ENCODE peak calls at places on chromosomes 6 and 20, in seven cellular contexts. One of them, this sample, is unnamed.
A peak's percentile ranks its signal among the peaks of the same experiment; 100 is the strongest.

GRCh38 chr6:143695106-143696059 is 17.6 kb downstream of the PHACTR2 start:
- DNase-seq in BE2C: no peak
- DNase-seq in body of pancreas: no peak
- DNase-seq in fibroblast of mammary gland: no peak
- DNase-seq in psoas muscle: no peak
- DNase-seq in foreskin keratinocyte: no peak
- DNase-seq in A549: no peak
- DNase-seq in this sample: no peak

GRCh38 chr20:54149765-54150264 is 24.0 kb downstream of the CYP24A1 start:
- DNase-seq in foreskin keratinocyte: no peak
- DNase-seq in psoas muscle: no peak
- DNase-seq in A549: peak; percentile 47
- DNase-seq in body of pancreas: no peak
- DNase-seq in BE2C: no peak
- DNase-seq in fibroblast of mammary gland: no peak
- DNase-seq in this sample: no peak

GRCh38 chr6:10961837-10962236 is 75.0 kb downstream of the SYCP2L start:
- DNase-seq in psoas muscle: no peak
- DNase-seq in BE2C: no peak
- DNase-seq in fibroblast of mammary gland: no peak
- DNase-seq in A549: no peak
- DNase-seq in body of pancreas: no peak
- DNase-seq in foreskin keratinocyte: no peak
- DNase-seq in this sample: no peak

GRCh38 chr20:29874476-29875202 is 1382.8 kb upstream of the DEFB115 start:
- DNase-seq in foreskin keratinocyte: no peak
- DNase-seq in psoas muscle: no peak
- DNase-seq in fibroblast of mammary gland: no peak
- DNase-seq in body of pancreas: no peak
- DNase-seq in A549: no peak
- DNase-seq in BE2C: no peak
- DNase-seq in this sample: no peak

GRCh38 chr6:45617441-45617840 is 239.7 kb upstream of the SUPT3H start:
- DNase-seq in BE2C: no peak
- DNase-seq in foreskin keratinocyte: no peak
- DNase-seq in body of pancreas: no peak
- DNase-seq in A549: no peak
- DNase-seq in fibroblast of mammary gland: peak; percentile 57
- DNase-seq in psoas muscle: no peak
- DNase-seq in this sample: no peak

GRCh38 chr6:26216886-26217713 is 129.9 kb downstream of the HFE start:
- DNase-seq in psoas muscle: peak; percentile 85
- DNase-seq in fibroblast of mammary gland: peak; percentile 79
- DNase-seq in foreskin keratinocyte: no peak
- DNase-seq in body of pancreas: peak; percentile 71
- DNase-seq in A549: no peak
- DNase-seq in BE2C: peak; percentile 85
- DNase-seq in this sample: peak; percentile 91

GRCh38 chr6:30687659-30688431 is 1.4 kb upstream of the PPP1R18 start:
- DNase-seq in A549: no peak
- DNase-seq in foreskin keratinocyte: no peak
- DNase-seq in BE2C: no peak
- DNase-seq in psoas muscle: peak; percentile 71
- DNase-seq in body of pancreas: no peak
- DNase-seq in fibroblast of mammary gland: peak; percentile 64
- DNase-seq in this sample: peak; percentile 39

GRCh38 chr6:151240861-151241642 is 1.3 kb downstream of the AKAP12 start:
- DNase-seq in body of pancreas: peak; percentile 48
- DNase-seq in BE2C: peak; percentile 59
- DNase-seq in fibroblast of mammary gland: peak; percentile 67
- DNase-seq in A549: peak; percentile 54
- DNase-seq in psoas muscle: peak; percentile 75
- DNase-seq in foreskin keratinocyte: peak; percentile 40
- DNase-seq in this sample: peak; percentile 35

GRCh38 chr6:13457577-13457976 is 29.8 kb downstream of the GFOD1 start:
- DNase-seq in A549: no peak
- DNase-seq in foreskin keratinocyte: peak; percentile 91
- DNase-seq in fibroblast of mammary gland: peak; percentile 80
- DNase-seq in body of pancreas: no peak
- DNase-seq in psoas muscle: peak; percentile 66
- DNase-seq in BE2C: no peak
- DNase-seq in this sample: no peak

GRCh38 chr6:136031982-136032381 is 180.5 kb downstream of the PDE7B start:
- DNase-seq in BE2C: peak; percentile 39
- DNase-seq in body of pancreas: peak; percentile 27
- DNase-seq in psoas muscle: no peak
- DNase-seq in A549: peak; percentile 41
- DNase-seq in fibroblast of mammary gland: peak; percentile 83
- DNase-seq in foreskin keratinocyte: peak; percentile 32
- DNase-seq in this sample: peak; percentile 33

GRCh38 chr6:121515615-121516265 is 80.3 kb downstream of the GJA1 start:
- DNase-seq in A549: no peak
- DNase-seq in body of pancreas: no peak
- DNase-seq in BE2C: no peak
- DNase-seq in psoas muscle: no peak
- DNase-seq in foreskin keratinocyte: no peak
- DNase-seq in fibroblast of mammary gland: peak; percentile 10
- DNase-seq in this sample: no peak

GRCh38 chr20:49460916-49461315 is 21.6 kb downstream of the KCNB1 start:
- DNase-seq in psoas muscle: peak; percentile 15
- DNase-seq in body of pancreas: peak; percentile 61
- DNase-seq in fibroblast of mammary gland: no peak
- DNase-seq in foreskin keratinocyte: peak; percentile 15
- DNase-seq in A549: no peak
- DNase-seq in BE2C: no peak
- DNase-seq in this sample: peak; percentile 45

GRCh38 chr6:100176321-100176950 is 182.4 kb upstream of the MCHR2 start:
- DNase-seq in fibroblast of mammary gland: peak; percentile 76
- DNase-seq in foreskin keratinocyte: peak; percentile 31
- DNase-seq in body of pancreas: peak; percentile 7
- DNase-seq in A549: peak; percentile 44
- DNase-seq in BE2C: peak; percentile 19
- DNase-seq in psoas muscle: no peak
- DNase-seq in this sample: peak; percentile 53

GRCh38 chr6:116280161-116280959 is 630 bp upstream of the TSPYL1 start:
- DNase-seq in body of pancreas: no peak
- DNase-seq in A549: peak; percentile 18
- DNase-seq in foreskin keratinocyte: no peak
- DNase-seq in fibroblast of mammary gland: peak; percentile 30
- DNase-seq in psoas muscle: no peak
- DNase-seq in BE2C: no peak
- DNase-seq in this sample: no peak

GRCh38 chr6:129507059-129507807 is 202.7 kb downstream of the ARHGAP18 start:
- DNase-seq in psoas muscle: no peak
- DNase-seq in A549: no peak
- DNase-seq in body of pancreas: peak; percentile 22
- DNase-seq in fibroblast of mammary gland: no peak
- DNase-seq in BE2C: no peak
- DNase-seq in foreskin keratinocyte: peak; percentile 84
- DNase-seq in this sample: peak; percentile 44

GRCh38 chr6:83685481-83685880 is 23.4 kb downstream of the SNAP91 start:
- DNase-seq in A549: no peak
- DNase-seq in fibroblast of mammary gland: no peak
- DNase-seq in foreskin keratinocyte: no peak
- DNase-seq in psoas muscle: no peak
- DNase-seq in BE2C: no peak
- DNase-seq in body of pancreas: no peak
- DNase-seq in this sample: no peak

GRCh38 chr6:43005844-43006243 is 7.9 kb downstream of the MEA1 start:
- DNase-seq in foreskin keratinocyte: peak; percentile 51
- DNase-seq in psoas muscle: no peak
- DNase-seq in body of pancreas: no peak
- DNase-seq in BE2C: no peak
- DNase-seq in fibroblast of mammary gland: no peak
- DNase-seq in A549: no peak
- DNase-seq in this sample: no peak

GRCh38 chr6:72250664-72251063 is 364.3 kb downstream of the RIMS1 start:
- DNase-seq in A549: no peak
- DNase-seq in BE2C: no peak
- DNase-seq in fibroblast of mammary gland: peak; percentile 6
- DNase-seq in psoas muscle: no peak
- DNase-seq in body of pancreas: no peak
- DNase-seq in foreskin keratinocyte: no peak
- DNase-seq in this sample: no peak
- TF ChIP-seq CTCF in A549: no peak
- TF ChIP-seq CTCF in BE2C: no peak
- TF ChIP-seq CTCF in fibroblast of mammary gland: no peak
- TF ChIP-seq CTCF in psoas muscle: no peak
- TF ChIP-seq CTCF in body of pancreas: no peak
- TF ChIP-seq CTCF in foreskin keratinocyte: peak; percentile 34
- TF ChIP-seq CTCF in this sample: no peak

DNA sequence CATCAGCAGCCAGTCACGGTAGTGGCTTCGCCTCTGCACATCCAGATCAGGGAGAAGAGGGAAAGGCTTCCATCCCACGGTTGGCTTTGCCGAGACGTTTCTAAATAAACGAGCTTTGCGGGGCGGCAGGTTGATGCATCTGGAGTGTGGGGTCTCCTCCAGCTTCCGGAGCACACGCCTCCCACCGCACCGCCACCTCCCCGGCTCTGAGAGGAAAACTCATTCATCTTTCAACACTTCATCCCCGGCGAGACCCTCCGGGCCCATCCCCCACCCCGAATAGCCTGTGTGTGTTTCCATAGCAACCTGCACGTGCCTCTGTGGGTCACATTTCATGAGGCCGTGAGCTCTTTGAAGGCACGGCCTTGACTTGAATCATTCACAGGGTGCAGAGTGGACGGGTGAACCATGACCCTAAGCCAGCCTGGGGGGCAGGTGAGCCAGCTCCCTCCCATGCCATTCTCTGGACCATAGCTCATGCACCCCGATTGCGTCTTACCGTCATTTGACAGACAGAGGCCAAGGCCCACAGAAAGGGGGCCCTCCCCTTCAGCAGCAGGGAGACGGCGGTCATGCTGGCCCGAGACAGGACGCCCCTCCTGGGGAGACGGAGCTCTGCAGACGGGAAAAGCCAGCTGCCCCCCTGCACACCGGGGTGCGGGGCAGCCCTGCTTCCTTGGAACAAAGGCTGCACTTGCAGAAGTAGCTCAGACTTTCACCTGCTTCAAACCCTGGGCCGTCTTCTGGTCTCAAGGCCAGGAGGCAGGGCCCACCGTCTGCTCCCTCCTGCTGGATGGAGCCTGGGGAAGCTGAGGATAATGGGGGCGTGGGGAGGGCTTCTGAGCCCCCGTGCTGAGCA is 16.3 kb upstream of the CHRNA4 start:
- DNase-seq in psoas muscle: no peak
- DNase-seq in A549: no peak
- DNase-seq in BE2C: no peak
- DNase-seq in foreskin keratinocyte: no peak
- DNase-seq in body of pancreas: no peak
- DNase-seq in fibroblast of mammary gland: no peak
- DNase-seq in this sample: no peak
- TF ChIP-seq CTCF in psoas muscle: no peak
- TF ChIP-seq CTCF in A549: no peak
- TF ChIP-seq CTCF in BE2C: no peak
- TF ChIP-seq CTCF in foreskin keratinocyte: no peak
- TF ChIP-seq CTCF in body of pancreas: no peak
- TF ChIP-seq CTCF in fibroblast of mammary gland: no peak
- TF ChIP-seq CTCF in this sample: no peak

DNA sequence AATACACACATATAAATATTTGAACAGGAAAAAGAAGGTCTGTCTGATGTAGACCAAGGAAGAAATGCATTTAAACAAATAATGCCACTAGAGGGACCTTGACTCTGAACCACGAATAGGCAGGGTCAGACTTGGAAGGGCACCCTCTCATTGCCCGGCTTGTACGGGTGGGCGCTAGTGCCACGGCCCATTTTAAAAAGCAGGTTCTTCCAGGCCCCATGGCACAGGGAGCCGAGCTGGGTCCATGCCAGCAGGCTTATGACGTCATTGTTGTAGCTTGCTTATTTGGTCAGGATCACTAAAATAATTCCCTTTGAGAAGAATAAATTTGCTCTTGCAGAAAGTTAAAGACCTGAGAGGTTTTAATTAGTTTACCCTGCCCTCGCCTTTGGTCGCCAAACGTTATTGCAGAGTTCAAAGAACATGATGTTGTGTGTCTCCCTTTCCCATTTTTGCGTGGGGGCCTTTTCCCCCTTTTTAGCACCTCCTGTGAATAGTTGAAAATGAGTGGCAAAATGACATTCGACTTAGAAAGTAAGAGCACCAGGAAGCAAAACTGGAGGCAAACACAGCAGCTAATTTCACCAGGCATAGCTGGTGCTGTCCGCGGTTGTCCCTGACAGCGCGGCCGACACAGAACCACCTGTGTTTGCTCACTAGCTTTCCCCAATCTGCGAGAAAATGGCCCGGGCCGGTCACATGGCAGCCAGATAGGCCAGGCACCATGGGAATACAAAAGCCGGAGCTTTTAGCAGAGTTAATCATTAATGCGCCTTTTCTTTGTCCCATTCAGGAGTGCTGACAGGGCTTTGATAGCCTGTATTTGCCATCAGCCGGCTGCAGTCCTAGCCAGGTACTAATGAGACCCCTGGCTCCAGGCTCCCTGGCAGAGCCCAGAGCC is 93.8 kb downstream of the FOXA2 start:
- DNase-seq in body of pancreas: peak; percentile 98
- DNase-seq in foreskin keratinocyte: no peak
- DNase-seq in A549: peak; percentile 94
- DNase-seq in fibroblast of mammary gland: peak; percentile 2
- DNase-seq in psoas muscle: no peak
- DNase-seq in BE2C: no peak
- DNase-seq in this sample: peak; percentile 55
- TF ChIP-seq CTCF in body of pancreas: peak; percentile 14
- TF ChIP-seq CTCF in foreskin keratinocyte: no peak
- TF ChIP-seq CTCF in A549: peak; percentile 51
- TF ChIP-seq CTCF in fibroblast of mammary gland: no peak
- TF ChIP-seq CTCF in psoas muscle: no peak
- TF ChIP-seq CTCF in BE2C: no peak
- TF ChIP-seq CTCF in this sample: no peak

DNA sequence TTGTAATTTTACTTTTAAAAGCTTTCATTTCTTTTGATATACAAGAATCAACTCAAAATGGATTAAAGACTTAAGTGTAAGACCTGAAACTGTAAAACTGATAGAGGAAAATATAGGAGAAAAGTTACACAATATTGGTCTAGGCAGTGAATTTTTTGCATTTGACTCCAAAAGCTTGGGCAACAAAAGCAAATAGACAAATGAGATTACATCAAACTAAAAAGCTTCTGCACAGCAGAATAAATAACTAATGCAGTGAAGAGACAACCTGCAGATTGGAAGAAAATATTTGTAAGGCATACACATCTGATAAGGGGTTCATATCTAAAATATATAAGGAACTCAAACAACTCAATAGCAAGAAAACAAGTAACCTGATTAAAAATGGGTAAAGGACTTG is 3.0 kb downstream of the GABRR1 start:
- DNase-seq in BE2C: no peak
- DNase-seq in fibroblast of mammary gland: no peak
- DNase-seq in body of pancreas: no peak
- DNase-seq in foreskin keratinocyte: no peak
- DNase-seq in psoas muscle: no peak
- DNase-seq in A549: no peak
- DNase-seq in this sample: no peak
- TF ChIP-seq CTCF in BE2C: no peak
- TF ChIP-seq CTCF in fibroblast of mammary gland: no peak
- TF ChIP-seq CTCF in body of pancreas: no peak
- TF ChIP-seq CTCF in foreskin keratinocyte: no peak
- TF ChIP-seq CTCF in psoas muscle: no peak
- TF ChIP-seq CTCF in A549: no peak
- TF ChIP-seq CTCF in this sample: no peak

This sample was measured in Calu3.